ENCODE peak calls at places on chromosome 5, in seven cellular contexts. T, F, A, R, K, Z and E are unnamed samples.

GRCh38 chr5:86115164-86115563 is 502.6 kb upstream of the COX7C start:
- DNase-seq in A (no peak), K (no peak), T (no peak), Z (no peak), F (no peak), R (no peak), E (no peak)

GRCh38 chr5:88269222-88269771 is 652 bp upstream of the TMEM161B start:
- DNase-seq in A (peak), K (no peak), F (peak), Z (no peak), T (no peak), R (peak), E (peak)

GRCh38 chr5:10729320-10730133 is 31.5 kb downstream of the DAP start:
- DNase-seq in T (no peak), A (peak), F (no peak), Z (no peak), K (no peak), R (peak), E (no peak)

GRCh38 chr5:2864515-2864914 is 113.0 kb upstream of the IRX2 start:
- DNase-seq in T (no peak), K (no peak), F (no peak), Z (no peak), A (no peak), R (no peak), E (no peak)

GRCh38 chr5:60597570-60597969 is 102.4 kb downstream of the DEPDC1B start:
- DNase-seq in K (no peak), Z (no peak), T (no peak), A (peak), R (no peak), F (no peak), E (no peak)

GRCh38 chr5:154494036-154494435 is 16.0 kb upstream of the HAND1 start:
- DNase-seq in F (no peak), A (no peak), T (no peak), K (no peak), Z (no peak), R (no peak), E (no peak)

GRCh38 chr5:68336200-68336599 is 120.6 kb downstream of the PIK3R1 start:
- DNase-seq in R (peak), Z (no peak), A (no peak), F (no peak), K (no peak), T (no peak), E (no peak)

GRCh38 chr5:31193026-31193425 is 460 bp upstream of the CDH6 start:
- DNase-seq in R (no peak), A (no peak), K (no peak), T (no peak), F (no peak), Z (no peak), E (no peak)

GRCh38 chr5:54480296-54480695 is 24.8 kb downstream of the HSPB3 start:
- DNase-seq in Z (no peak), A (no peak), R (no peak), F (no peak), T (no peak), K (no peak), E (no peak)

GRCh38 chr5:155978805-155979204 is 348.2 kb upstream of the SGCD start:
- DNase-seq in F (no peak), Z (no peak), R (no peak), K (no peak), T (no peak), A (peak), E (peak)

GRCh38 chr5:117590944-117591343 is 1016.3 kb upstream of the SEMA6A start:
- DNase-seq in Z (no peak), A (peak), F (peak), T (no peak), R (no peak), K (no peak), E (no peak)

GRCh38 chr5:39948867-39949468 is 524.2 kb upstream of the DAB2 start:
- DNase-seq in F (peak), A (peak), R (peak), K (no peak), Z (peak), T (peak), E (peak)

GRCh38 chr5:132086277-132086794 is 12.7 kb downstream of the CSF2 start:
- DNase-seq in T (peak), A (no peak), Z (no peak), F (peak), R (peak), K (no peak), E (peak)

GRCh38 chr5:143677403-143677802 is 134.6 kb upstream of the HMHB1 start:
- DNase-seq in Z (no peak), R (no peak), A (no peak), T (no peak), K (no peak), F (no peak), E (no peak)

GRCh38 chr5:39658861-39659260 is 234.1 kb upstream of the DAB2 start:
- DNase-seq in A (no peak), Z (no peak), T (no peak), R (no peak), K (no peak), F (no peak), E (no peak)

GRCh38 chr5:14090755-14091154 is 52.4 kb upstream of the TRIO start:
- DNase-seq in R (no peak), Z (no peak), K (no peak), T (no peak), A (no peak), F (no peak), E (no peak)

GRCh38 chr5:14743601-14744295 is 79.2 kb downstream of the OTULIN start:
- DNase-seq in A (no peak), R (no peak), K (no peak), F (no peak), Z (no peak), T (no peak), E (no peak)

GRCh38 chr5:172867761-172868435 is 33.8 kb downstream of the ERGIC1 start:
- DNase-seq in F (no peak), K (no peak), T (no peak), A (no peak), R (no peak), Z (no peak), E (no peak)

GRCh38 chr5:72280655-72281069 is 39.4 kb downstream of the MRPS27 start:
- DNase-seq in A (peak), T (no peak), F (no peak), Z (no peak), K (no peak), R (peak), E (peak)

GRCh38 chr5:20113031-20113685 is 125.2 kb upstream of the CDH18 start:
- DNase-seq in A (no peak), T (no peak), K (no peak), F (no peak), R (no peak), Z (no peak), E (no peak)

GRCh38 chr5:127313847-127314473 is 23.4 kb downstream of the MEGF10 start:
- DNase-seq in K (peak), Z (peak), F (peak), R (peak), A (peak), T (peak), E (peak)

GRCh38 chr5:88244686-88245085 is 24.0 kb downstream of the TMEM161B start:
- DNase-seq in Z (no peak), F (no peak), R (no peak), K (no peak), T (no peak), A (no peak), E (no peak)

GRCh38 chr5:110441035-110441434 is 285.4 kb downstream of the TMEM232 start:
- DNase-seq in K (no peak), T (no peak), R (peak), A (peak), Z (no peak), F (peak), E (no peak)
- TF ChIP-seq CTCF in K (no peak), T (peak), R (peak), A (peak), Z (peak), F (peak), E (no peak)

GRCh38 chr5:149314571-149315111 is 30.7 kb upstream of the GRPEL2 start:
- DNase-seq in K (no peak), F (no peak), Z (no peak), R (no peak), A (no peak), T (no peak), E (no peak)
- TF ChIP-seq CTCF in K (no peak), F (no peak), Z (no peak), R (no peak), A (no peak), T (peak), E (no peak)

GRCh38 chr5:111072949-111073682 is 1.6 kb downstream of the TSLP start:
- DNase-seq in K (no peak), F (peak), A (peak), T (peak), R (peak), Z (peak), E (peak)
- TF ChIP-seq CTCF in K (no peak), F (no peak), A (no peak), T (peak), R (no peak), Z (no peak), E (no peak)

GRCh38 chr5:7827602-7828001 is 23.3 kb downstream of the CFAP90 start:
- DNase-seq in Z (no peak), R (no peak), T (no peak), K (no peak), F (no peak), A (no peak), E (no peak)
- TF ChIP-seq CTCF in Z (no peak), R (no peak), T (no peak), K (peak), F (no peak), A (no peak), E (no peak)

DNA sequence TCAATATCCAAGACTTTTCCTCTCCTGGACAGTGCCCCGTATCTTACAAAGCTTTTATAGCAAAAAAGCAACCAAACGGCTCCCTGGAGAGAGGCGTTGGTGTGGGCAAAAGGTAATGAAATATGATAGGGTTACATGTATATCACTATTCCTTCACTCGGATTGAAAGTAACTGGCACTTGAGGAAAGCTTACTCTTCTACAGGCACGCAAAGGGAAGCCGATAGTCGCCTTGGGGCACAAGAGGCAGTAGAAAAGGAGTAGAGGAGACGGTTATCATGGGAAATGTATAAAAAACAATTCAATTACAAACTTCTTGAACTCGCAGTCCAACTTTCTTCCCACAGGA is 1.1 kb downstream of the DIAPH1 start:
- DNase-seq in Z (no peak), T (no peak), F (no peak), R (no peak), A (peak), K (no peak), E (peak)
- TF ChIP-seq CTCF in Z (no peak), T (no peak), F (no peak), R (no peak), A (no peak), K (no peak), E (no peak)

DNA sequence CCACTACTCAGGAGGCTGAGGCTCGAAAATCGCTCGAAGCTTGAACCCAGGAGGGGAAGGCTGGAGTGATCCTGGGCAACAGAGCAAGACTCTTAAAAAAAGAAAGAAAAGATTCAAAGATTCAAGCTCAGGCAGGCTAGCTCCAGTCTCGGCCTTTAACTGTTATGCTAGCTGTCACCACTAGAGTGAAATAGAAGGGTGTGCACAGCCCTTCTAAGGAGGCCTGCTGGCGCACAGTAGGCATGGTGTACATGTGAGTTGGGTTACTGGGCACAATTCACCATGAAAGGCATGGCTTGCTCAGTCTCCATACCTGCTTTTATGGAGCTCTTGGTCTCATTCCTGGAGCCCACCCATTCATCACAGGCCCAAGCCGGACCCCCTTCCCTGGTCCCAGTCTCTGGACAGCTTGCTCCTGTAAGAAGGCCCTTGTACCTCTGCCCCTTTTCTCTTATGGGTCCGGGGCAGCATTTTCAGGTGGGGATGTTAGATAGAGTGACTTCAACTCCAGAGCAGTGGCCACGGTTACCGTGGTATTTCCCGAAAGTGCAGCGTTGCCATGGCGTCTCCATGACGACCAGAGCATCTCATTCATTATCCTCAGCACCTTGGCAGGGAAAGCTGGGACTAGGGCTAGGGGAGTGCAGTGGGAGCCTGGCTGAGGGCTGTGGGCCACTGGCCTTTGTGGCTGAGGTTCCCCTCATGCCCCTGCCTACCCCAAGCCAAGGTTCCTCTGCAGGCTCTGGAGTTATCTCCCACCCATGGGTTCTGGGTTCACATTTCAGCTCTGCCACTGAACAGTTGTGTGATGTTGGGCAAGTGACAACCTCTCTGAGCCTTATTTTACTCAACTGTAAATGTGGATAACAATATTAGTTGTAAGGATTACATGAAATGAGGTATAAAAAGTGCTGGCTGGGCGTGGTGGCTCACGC is 5.7 kb downstream of the NDST1 start:
- DNase-seq in A (peak), R (peak), T (no peak), F (no peak), Z (no peak), K (peak), E (no peak)
- TF ChIP-seq CTCF in A (no peak), R (no peak), T (no peak), F (no peak), Z (no peak), K (peak), E (no peak)